ENCODE peak calls at places on chromosomes 4 and X, in seven cellular contexts. F is H9, X is heart left ventricle, C is left lung, L is PC-9, Q is AG04450, I is lower lobe of right lung. A is an unnamed sample.

GRCh38 chr4:169283114-169283509 is 12.4 kb upstream of the SH3RF1 start:
- DNase-seq in F (no peak), X (no peak), C (no peak), L (peak; percentile 84), Q (peak; percentile 62), I (no peak), A (no peak)

GRCh38 chr4:15479089-15479912 is 9.6 kb downstream of the CC2D2A start:
- DNase-seq in F (peak; percentile 86), X (peak; percentile 39), C (no peak), L (peak; percentile 50), Q (peak; percentile 70), I (peak; percentile 43), A (no peak)

GRCh38 chrX:119758682-119759332 is 419 bp downstream of the SOWAHD start:
- DNase-seq in F (peak; percentile 34), X (peak; percentile 33), C (peak; percentile 87), L (peak; percentile 47), Q (no peak), I (no peak), A (peak; percentile 65)

GRCh38 chr4:154073107-154073817 is 284.4 kb upstream of the SFRP2 start:
- DNase-seq in F (no peak), X (no peak), C (no peak), L (no peak), Q (no peak), I (no peak), A (no peak)

GRCh38 chr4:98873059-98873458 is 55.9 kb downstream of the EIF4E start:
- DNase-seq in F (no peak), X (no peak), C (no peak), L (no peak), Q (no peak), I (no peak), A (no peak)

GRCh38 chrX:134646671-134647070 is 11.6 kb downstream of the PLAC1 start:
- DNase-seq in F (no peak), X (no peak), C (no peak), L (no peak), Q (no peak), I (no peak), A (no peak)

GRCh38 chrX:526295-527224 is 104.0 kb upstream of the SHOX start:
- DNase-seq in F (no peak), X (no peak), C (no peak), L (no peak), Q (no peak), I (no peak), A (no peak)

GRCh38 chr4:38757945-38758344 is 24.8 kb downstream of the TLR10 start:
- DNase-seq in F (peak; percentile 69), X (no peak), C (no peak), L (no peak), Q (no peak), I (no peak), A (peak; percentile 26)

GRCh38 chr4:15656038-15656470 is 897 bp upstream of the FBXL5 start:
- DNase-seq in F (peak; percentile 72), X (no peak), C (no peak), L (no peak), Q (no peak), I (no peak), A (no peak)

GRCh38 chrX:148658115-148658725 is 157.8 kb downstream of the AFF2 start:
- DNase-seq in F (no peak), X (no peak), C (no peak), L (no peak), Q (no peak), I (no peak), A (no peak)

GRCh38 chr4:105399535-105400161 is 74.2 kb downstream of the PPA2 start:
- DNase-seq in F (no peak), X (no peak), C (no peak), L (peak; percentile 47), Q (peak; percentile 56), I (no peak), A (no peak)

GRCh38 chrX:119870626-119871131 is 854 bp downstream of the RNF113A start:
- DNase-seq in F (no peak), X (no peak), C (no peak), L (peak; percentile 38), Q (no peak), I (peak; percentile 50), A (peak; percentile 29)

GRCh38 chr4:108931926-108932325 is 169.1 kb upstream of the ETNPPL start:
- DNase-seq in F (no peak), X (no peak), C (no peak), L (no peak), Q (no peak), I (no peak), A (no peak)

GRCh38 chrX:130836447-130836846 is 66.6 kb downstream of the ENOX2 start:
- DNase-seq in F (no peak), X (no peak), C (no peak), L (no peak), Q (no peak), I (no peak), A (no peak)

DNA sequence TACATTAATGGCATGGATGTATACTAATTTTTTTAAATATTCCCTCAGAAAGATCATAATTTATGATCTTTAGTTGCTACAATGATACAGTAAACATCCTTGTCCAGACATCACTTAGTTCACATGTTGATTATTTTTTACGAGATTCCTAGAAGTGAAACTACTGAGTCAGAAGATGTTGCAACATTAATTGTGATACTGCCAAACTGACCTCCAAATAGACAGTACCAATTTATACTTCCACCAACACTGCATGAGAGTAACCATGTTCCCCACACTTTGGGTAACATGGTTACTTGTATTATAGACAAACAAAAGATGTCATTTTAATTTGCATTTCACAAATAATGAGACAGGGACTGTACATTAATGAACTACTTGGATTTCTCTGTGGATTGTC is 19.6 kb downstream of the RCHY1 start:
- DNase-seq in F (no peak), X (no peak), C (no peak), L (no peak), Q (peak; percentile 16), I (no peak), A (no peak)
- TF ChIP-seq CTCF in F (no peak), X (no peak), C (no peak), L (no peak), Q (no peak), I (no peak), A (no peak)

DNA sequence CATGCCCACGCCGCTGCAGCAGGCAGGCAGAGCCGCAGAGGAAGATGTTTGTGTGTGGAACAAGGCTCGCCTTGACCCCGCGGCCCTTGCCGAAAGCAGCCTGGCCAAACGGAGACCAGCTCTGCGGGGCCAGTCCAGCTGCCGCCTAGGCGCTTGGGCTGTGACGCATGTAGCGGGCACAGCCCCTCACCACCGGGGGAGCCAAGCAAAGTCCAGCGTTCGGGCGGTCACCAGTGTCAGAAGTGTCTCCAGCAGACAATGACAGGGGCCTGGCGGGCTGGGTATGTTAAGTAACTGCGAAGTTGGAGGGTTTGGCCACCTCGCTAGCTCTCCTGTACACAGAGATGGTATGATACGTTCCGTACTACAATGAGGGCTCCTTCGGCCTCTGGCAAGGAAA is 1.3 kb downstream of the AMER1 start:
- DNase-seq in F (peak; percentile 27), X (peak; percentile 51), C (peak; percentile 44), L (no peak), Q (no peak), I (peak; percentile 45), A (peak; percentile 16)
- H3K27ac ChIP-seq in F (no peak overlapping the region), X (peak overlapping the region; percentile 90), C (no peak overlapping the region), L (no peak overlapping the region), Q (peak overlapping the region; percentile 31), I (peak overlapping the region; percentile 91), A (peak overlapping the region; percentile 95)

GRCh38 chrX:154485150-154486051 is 1.0 kb downstream of the UBL4A start:
- DNase-seq in F (no peak), X (no peak), C (no peak), L (no peak), Q (no peak), I (no peak), A (no peak)

GRCh38 chrX:154488336-154489075 is 1.9 kb downstream of the SLC10A3 start:
- DNase-seq in F (no peak), X (no peak), C (no peak), L (no peak), Q (no peak), I (no peak), A (no peak)

GRCh38 chrX:154487518-154488290 is 1.3 kb upstream of the UBL4A start:
- DNase-seq in F (no peak), X (no peak), C (no peak), L (no peak), Q (no peak), I (no peak), A (no peak)

GRCh38 chrX:154486052-154486395 is 391 bp downstream of the UBL4A start:
- DNase-seq in F (no peak), X (no peak), C (no peak), L (no peak), Q (no peak), I (no peak), A (peak; percentile 43)

DNA sequence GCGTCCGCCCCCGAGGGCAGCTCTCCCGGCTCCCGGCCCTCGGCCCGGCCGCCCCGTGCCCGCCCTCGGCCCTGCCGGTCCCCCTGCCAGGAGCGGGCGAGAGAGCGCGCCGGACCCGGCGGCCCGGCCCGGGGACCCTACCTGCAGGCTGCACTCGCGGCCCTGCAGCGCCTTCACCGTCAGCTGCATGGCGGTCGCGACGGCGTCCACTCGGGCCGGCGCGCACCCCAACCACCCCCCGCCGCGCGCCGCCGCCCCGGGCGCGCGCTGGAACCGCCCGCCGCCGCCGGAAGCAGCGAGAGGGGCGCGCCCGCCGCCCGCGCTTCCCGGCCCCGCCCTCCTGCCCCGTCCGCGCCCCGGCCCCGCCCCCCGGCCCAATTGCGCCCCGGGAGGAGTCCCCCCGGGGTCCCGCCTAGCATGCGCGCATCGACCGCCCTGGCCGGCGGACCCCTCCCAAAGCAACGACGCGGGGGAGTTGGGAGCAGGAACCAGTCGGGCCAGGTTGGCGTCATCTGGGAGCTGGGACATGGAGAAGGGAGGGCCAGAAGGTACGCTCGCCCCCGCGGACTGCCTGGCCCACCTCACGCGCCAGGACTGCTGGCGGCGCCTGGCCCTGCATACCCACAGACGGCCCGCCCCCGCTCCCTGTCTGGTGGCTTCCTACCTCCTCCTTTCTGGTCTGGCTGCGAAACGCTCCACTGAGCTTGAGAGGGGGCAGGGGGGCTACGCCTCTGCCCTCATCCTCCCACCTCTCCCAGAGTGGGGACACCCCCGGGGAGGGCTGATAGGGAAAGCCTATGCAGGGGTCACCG is at the start of gene UBL4A:
- DNase-seq in F (peak; percentile 47), X (peak; percentile 78), C (peak; percentile 87), L (peak; percentile 50), Q (no peak), I (peak; percentile 83), A (peak; percentile 63)
- TF ChIP-seq CTCF in F (no peak), X (no peak), C (no peak), L (no peak), Q (no peak), I (no peak), A (no peak)

GRCh38 chr4:139669859-139670258 is 4.2 kb downstream of the MGST2 start:
- DNase-seq in F (no peak), X (no peak), C (no peak), L (no peak), Q (no peak), I (no peak), A (no peak)
- H3K27ac ChIP-seq in F (no peak overlapping the region), X (no peak overlapping the region), C (no peak overlapping the region), L (no peak overlapping the region), Q (no peak overlapping the region), I (no peak overlapping the region), A (no peak overlapping the region)

A was measured in transverse colon.